ENCODE peak calls at places on chromosomes 11 and 22, in seven cellular contexts. E is transverse colon; F is left lung; C is HEK293T; G is effector CD4-positive, alpha-beta T cell; O is AG10803; Z is GM03348. D is an unnamed sample.

GRCh38 chr11:3614742-3615171 is 27.0 kb downstream of the ART5 start:
- DNase-seq in Z (no peak), O (peak; percentile 22), C (no peak), E (peak; percentile 11), F (no peak), G (no peak), D (no peak)

GRCh38 chr22:44391481-44392445 is 79.0 kb upstream of the SHISAL1 start:
- DNase-seq in C (no peak), E (no peak), Z (no peak), G (no peak), F (peak; percentile 32), O (no peak), D (no peak)

GRCh38 chr22:32712644-32713355 is 88.7 kb upstream of the TIMP3 start:
- DNase-seq in O (no peak), F (no peak), E (no peak), C (no peak), Z (peak; percentile 29), G (no peak), D (peak; percentile 59)

GRCh38 chr22:47027766-47028165 is 265.3 kb downstream of the TBC1D22A start:
- DNase-seq in E (no peak), Z (no peak), O (no peak), G (no peak), C (no peak), F (no peak), D (no peak)

GRCh38 chr11:35539781-35540281 is 14.4 kb upstream of the PAMR1 start:
- DNase-seq in O (peak; percentile 96), E (peak; percentile 30), C (no peak), G (no peak), F (no peak), Z (peak; percentile 77), D (no peak)

GRCh38 chr22:43002198-43002577 is 12.8 kb downstream of the PACSIN2 start:
- DNase-seq in O (peak; percentile 74), G (no peak), F (no peak), Z (peak; percentile 53), E (no peak), C (no peak), D (no peak)

GRCh38 chr22:24751518-24751917 is 23.0 kb downstream of the PIWIL3 start:
- DNase-seq in O (no peak), Z (no peak), F (no peak), E (no peak), C (no peak), G (no peak), D (no peak)

GRCh38 chr11:14422052-14422813 is 63.2 kb upstream of the RRAS2 start:
- DNase-seq in G (no peak), C (peak; percentile 27), O (peak; percentile 100), F (peak; percentile 84), Z (peak; percentile 95), E (peak; percentile 66), D (peak; percentile 14)

GRCh38 chr11:10395196-10395897 is 59.7 kb upstream of the AMPD3 start:
- DNase-seq in E (no peak), G (no peak), F (no peak), C (no peak), O (no peak), Z (no peak), D (no peak)

GRCh38 chr11:114102993-114103896 is 43.7 kb downstream of the ZBTB16 start:
- DNase-seq in C (no peak), Z (no peak), F (no peak), G (no peak), E (no peak), O (no peak), D (no peak)